ENCODE peak calls at places on chromosomes 3 and 15, in nine cellular contexts. M, H, D, J, Z, P, Y, S and G are unnamed samples.

GRCh38 chr3:128969993-128970740 is 23.7 kb downstream of the CFAP92 start:
- DNase-seq in D (no peak), J (peak; percentile 34), Y (peak; percentile 73), H (peak; percentile 51), Z (peak; percentile 69), M (peak; percentile 70), S (no peak), P (peak; percentile 2), G (peak; percentile 68)

GRCh38 chr3:56157693-56158092 is 310.6 kb downstream of the ERC2 start:
- DNase-seq in P (no peak), D (peak; percentile 50), S (no peak), J (no peak), Y (peak; percentile 16), Z (peak; percentile 90), M (no peak), H (no peak), G (peak; percentile 34)

GRCh38 chr3:24704496-24704895 is 209.8 kb upstream of the THRB start:
- DNase-seq in Z (no peak), S (no peak), M (no peak), J (no peak), D (no peak), Y (no peak), H (no peak), P (no peak), G (no peak)

GRCh38 chr3:11592460-11593298 is 51.0 kb downstream of the VGLL4 start:
- DNase-seq in D (no peak), M (no peak), Y (no peak), Z (no peak), J (no peak), S (no peak), H (no peak), P (no peak), G (no peak)

GRCh38 chr15:40481671-40482070 is 10.9 kb downstream of the CHST14 start:
- DNase-seq in D (no peak), J (no peak), Z (no peak), Y (no peak), M (no peak), P (no peak), H (no peak), S (no peak), G (no peak)

GRCh38 chr3:15273214-15273613 is 59.2 kb downstream of the SH3BP5 start:
- DNase-seq in J (no peak), Z (peak; percentile 42), H (no peak), Y (no peak), P (no peak), M (no peak), D (no peak), S (no peak), G (no peak)

GRCh38 chr3:145719118-145719517 is 441.9 kb downstream of the PLOD2 start:
- DNase-seq in H (no peak), Z (no peak), Y (no peak), J (no peak), S (no peak), P (no peak), D (no peak), M (no peak), G (no peak)

GRCh38 chr3:140292684-140293083 is 357.7 kb downstream of the CLSTN2 start:
- DNase-seq in P (no peak), D (peak; percentile 73), Z (no peak), H (no peak), S (no peak), M (no peak), Y (no peak), J (peak; percentile 15), G (no peak)

GRCh38 chr3:42526616-42527367 is 24.3 kb downstream of the VIPR1 start:
- DNase-seq in J (no peak), H (peak; percentile 21), P (no peak), D (no peak), Y (no peak), S (no peak), M (no peak), Z (peak; percentile 71), G (no peak)